ENCODE peak calls at places on chromosomes 16 and 17, in nine cellular contexts. I, E, M, W, B, K, Z, J and U are unnamed samples.

GRCh38 chr17:32819035-32819434 is 57.9 kb downstream of the MYO1D start:
- DNase-seq in I (no peak), E (no peak), M (no peak), W (no peak), B (no peak), K (no peak), Z (no peak), J (peak; percentile 25), U (no peak)

GRCh38 chr17:14389656-14390055 is 88.8 kb downstream of the HS3ST3B1 start:
- DNase-seq in I (no peak), E (no peak), M (no peak), W (no peak), B (no peak), K (no peak), Z (no peak), J (no peak), U (no peak)

GRCh38 chr16:4288148-4288921 is 15.5 kb upstream of the TFAP4 start:
- DNase-seq in I (peak; percentile 79), E (peak; percentile 81), M (peak; percentile 80), W (peak; percentile 74), B (peak; percentile 57), K (peak; percentile 89), Z (peak; percentile 86), J (peak; percentile 87), U (peak; percentile 80)

GRCh38 chr17:78684026-78684425 is 98.0 kb downstream of the CYTH1 start:
- DNase-seq in I (no peak), E (no peak), M (no peak), W (no peak), B (no peak), K (no peak), Z (no peak), J (no peak), U (no peak)

GRCh38 chr16:1108299-1109252 is 12.5 kb upstream of the C1QTNF8 start:
- DNase-seq in I (peak; percentile 87), E (peak; percentile 55), M (no peak), W (no peak), B (no peak), K (peak; percentile 92), Z (no peak), J (no peak), U (peak; percentile 88)

GRCh38 chr17:82963104-82963950 is 116.1 kb upstream of the METRNL start:
- DNase-seq in I (peak; percentile 81), E (peak; percentile 76), M (peak; percentile 83), W (peak; percentile 28), B (peak; percentile 71), K (peak; percentile 93), Z (peak; percentile 89), J (no peak), U (peak; percentile 76)

GRCh38 chr17:81566461-81567126 is 14.4 kb upstream of the FAAP100 start:
- DNase-seq in I (peak; percentile 84), E (peak; percentile 73), M (peak; percentile 60), W (peak; percentile 89), B (peak; percentile 52), K (peak; percentile 90), Z (no peak), J (no peak), U (peak; percentile 80)

GRCh38 chr17:34542700-34543336 is 36.6 kb upstream of the TMEM132E start:
- DNase-seq in I (peak; percentile 27), E (peak; percentile 25), M (peak; percentile 30), W (peak; percentile 30), B (no peak), K (no peak), Z (no peak), J (peak; percentile 79), U (no peak)

GRCh38 chr17:37818689-37819088 is 73.8 kb upstream of the HNF1B start:
- DNase-seq in I (peak; percentile 73), E (peak; percentile 45), M (peak; percentile 73), W (peak; percentile 59), B (no peak), K (no peak), Z (no peak), J (no peak), U (no peak)

GRCh38 chr17:43405861-43406260 is 7.1 kb downstream of the ARL4D start:
- DNase-seq in I (no peak), E (no peak), M (no peak), W (no peak), B (no peak), K (no peak), Z (no peak), J (no peak), U (no peak)

GRCh38 chr17:74339537-74340195 is 13.6 kb downstream of the KIF19 start:
- DNase-seq in I (no peak), E (no peak), M (no peak), W (no peak), B (no peak), K (no peak), Z (no peak), J (no peak), U (no peak)

GRCh38 chr16:29858149-29858899 is 4.7 kb downstream of the CDIPT start:
- DNase-seq in I (peak; percentile 73), E (no peak), M (no peak), W (no peak), B (no peak), K (no peak), Z (no peak), J (no peak), U (no peak)

GRCh38 chr17:65533056-65533745 is 28.2 kb downstream of the AXIN2 start:
- DNase-seq in I (no peak), E (no peak), M (no peak), W (no peak), B (no peak), K (no peak), Z (no peak), J (no peak), U (no peak)

GRCh38 chr16:89349947-89350633 is 132.6 kb downstream of the ZNF778 start:
- DNase-seq in I (no peak), E (no peak), M (no peak), W (no peak), B (no peak), K (no peak), Z (no peak), J (no peak), U (no peak)

GRCh38 chr17:7897773-7898172 is 9.2 kb downstream of the CHD3 start:
- DNase-seq in I (no peak), E (peak; percentile 27), M (no peak), W (peak; percentile 72), B (no peak), K (no peak), Z (no peak), J (no peak), U (no peak)

GRCh38 chr17:7909080-7909479 is 7.0 kb downstream of the RNF227 start:
- DNase-seq in I (no peak), E (no peak), M (no peak), W (no peak), B (no peak), K (no peak), Z (no peak), J (no peak), U (no peak)

GRCh38 chr17:7903154-7904103 is 12.7 kb downstream of the RNF227 start:
- DNase-seq in I (no peak), E (no peak), M (no peak), W (no peak), B (no peak), K (peak; percentile 34), Z (peak; percentile 36), J (no peak), U (no peak)
- TF ChIP-seq EP300 in I (no peak), E (no peak), M (no peak), W (no peak), B (no peak), K (no peak), Z (no peak), J (no peak), U (no peak)

GRCh38 chr16:72092832-72093447 is 480 bp downstream of the TXNL4B start:
- DNase-seq in I (no peak), E (no peak), M (no peak), W (peak; percentile 62), B (no peak), K (no peak), Z (no peak), J (no peak), U (peak; percentile 53)

GRCh38 chr16:72093448-72094265 is at the start of the genes DHX38 and TXNL4B:
- DNase-seq in I (peak; percentile 95), E (peak; percentile 95), M (peak; percentile 97), W (peak; percentile 99), B (peak; percentile 85), K (peak; percentile 97), Z (peak; percentile 96), J (peak; percentile 97), U (peak; percentile 94)

GRCh38 chr16:72094266-72094610 is 591 bp downstream of the DHX38 start:
- DNase-seq in I (no peak), E (no peak), M (no peak), W (no peak), B (no peak), K (no peak), Z (no peak), J (no peak), U (no peak)

GRCh38 chr16:72091217-72091616 is 2.2 kb downstream of the TXNL4B start:
- DNase-seq in I (no peak), E (no peak), M (no peak), W (no peak), B (no peak), K (no peak), Z (no peak), J (no peak), U (no peak)
- H3K4me3 ChIP-seq in I (no peak overlapping the region), E (no peak overlapping the region), M (no peak overlapping the region), W (no peak overlapping the region), B (no peak overlapping the region), K (no peak overlapping the region), Z (no peak overlapping the region), J (no peak overlapping the region), U (no peak overlapping the region)

GRCh38 chr17:48564200-48565023 is 13.7 kb downstream of the HOXB4 start:
- DNase-seq in I (no peak), E (no peak), M (no peak), W (no peak), B (no peak), K (peak; percentile 84), Z (no peak), J (no peak), U (no peak)
- H3K27ac ChIP-seq in I (peak overlapping the region; percentile 77), E (peak overlapping the region; percentile 95), M (peak overlapping the region; percentile 69), W (no peak overlapping the region), B (peak overlapping the region; percentile 65), K (peak overlapping the region; percentile 99), Z (peak overlapping the region; percentile 74), J (no peak overlapping the region), U (no peak overlapping the region)

GRCh38 chr16:49194499-49195260 is 87.0 kb downstream of the CBLN1 start:
- DNase-seq in I (no peak), E (no peak), M (no peak), W (no peak), B (no peak), K (no peak), Z (no peak), J (no peak), U (peak; percentile 68)

GRCh38 chr16:49203361-49203760 is 78.3 kb downstream of the CBLN1 start:
- DNase-seq in I (no peak), E (no peak), M (no peak), W (no peak), B (no peak), K (no peak), Z (no peak), J (no peak), U (no peak)

GRCh38 chr16:49204191-49204590 is 77.4 kb downstream of the CBLN1 start:
- DNase-seq in I (no peak), E (no peak), M (no peak), W (no peak), B (no peak), K (no peak), Z (no peak), J (no peak), U (no peak)

GRCh38 chr16:49201118-49201517 is 80.5 kb downstream of the CBLN1 start:
- DNase-seq in I (no peak), E (no peak), M (no peak), W (no peak), B (no peak), K (no peak), Z (no peak), J (no peak), U (no peak)

GRCh38 chr16:49200223-49200820 is 81.3 kb downstream of the CBLN1 start:
- DNase-seq in I (no peak), E (no peak), M (no peak), W (no peak), B (no peak), K (no peak), Z (no peak), J (no peak), U (no peak)
- TF ChIP-seq EP300 in I (no peak), E (no peak), M (no peak), W (no peak), B (no peak), K (no peak), Z (no peak), J (no peak), U (no peak)